ENCODE peak calls at places on chromosomes 1 and 21, in four cellular contexts. One of them, this sample, is unnamed.

GRCh38 chr1:235919797-235920475 is 53.2 kb upstream of the LYST start:
- DNase-seq in GM12878: no peak
- DNase-seq in A549: no peak
- DNase-seq in K562: no peak
- DNase-seq in this sample: peak

GRCh38 chr1:83064589-83065242 is 934.2 kb downstream of the TTLL7 start:
- DNase-seq in K562: no peak
- DNase-seq in A549: no peak
- DNase-seq in GM12878: no peak
- DNase-seq in this sample: no peak

GRCh38 chr1:2210786-2211185 is 16.2 kb upstream of the FAAP20 start:
- DNase-seq in GM12878: no peak
- DNase-seq in K562: no peak
- DNase-seq in A549: no peak
- DNase-seq in this sample: no peak

GRCh38 chr1:36157973-36158826 is 2.2 kb downstream of the MAP7D1 start:
- DNase-seq in GM12878: no peak
- DNase-seq in A549: no peak
- DNase-seq in K562: no peak
- DNase-seq in this sample: no peak

GRCh38 chr1:88221396-88221795 is 462.7 kb upstream of the PKN2 start:
- DNase-seq in GM12878: no peak
- DNase-seq in K562: no peak
- DNase-seq in A549: no peak
- DNase-seq in this sample: peak

GRCh38 chr1:154478639-154479038 is 23.4 kb upstream of the TDRD10 start:
- DNase-seq in GM12878: no peak
- DNase-seq in K562: peak
- DNase-seq in A549: no peak
- DNase-seq in this sample: peak

GRCh38 chr1:4655674-4656532 is 1.5 kb downstream of the AJAP1 start:
- DNase-seq in K562: peak
- DNase-seq in A549: peak
- DNase-seq in GM12878: no peak
- DNase-seq in this sample: no peak

GRCh38 chr1:184954232-184954995 is 19.9 kb downstream of the NIBAN1 start:
- DNase-seq in A549: no peak
- DNase-seq in K562: no peak
- DNase-seq in GM12878: no peak
- DNase-seq in this sample: no peak

GRCh38 chr1:88276158-88276557 is 407.9 kb upstream of the PKN2 start:
- DNase-seq in A549: peak
- DNase-seq in GM12878: no peak
- DNase-seq in K562: no peak
- DNase-seq in this sample: peak

GRCh38 chr1:98919211-98919610 is 85.5 kb downstream of the PLPPR5 start:
- DNase-seq in K562: no peak
- DNase-seq in A549: no peak
- DNase-seq in GM12878: no peak
- DNase-seq in this sample: no peak

GRCh38 chr1:212557739-212558664 is 50.6 kb upstream of the ATF3 start:
- DNase-seq in GM12878: no peak
- DNase-seq in A549: no peak
- DNase-seq in K562: peak
- DNase-seq in this sample: peak

GRCh38 chr1:55213885-55214213 is 1.3 kb downstream of the USP24 start:
- DNase-seq in K562: no peak
- DNase-seq in GM12878: no peak
- DNase-seq in A549: no peak
- DNase-seq in this sample: no peak

GRCh38 chr1:200889571-200889970 is 5.1 kb upstream of the INAVA start:
- DNase-seq in GM12878: no peak
- DNase-seq in K562: no peak
- DNase-seq in A549: no peak
- DNase-seq in this sample: no peak

GRCh38 chr1:85654066-85654782 is 54.0 kb downstream of the ZNHIT6 start:
- DNase-seq in K562: no peak
- DNase-seq in A549: no peak
- DNase-seq in GM12878: no peak
- DNase-seq in this sample: peak

GRCh38 chr1:50969611-50970507 is at the start of gene CDKN2C:
- DNase-seq in GM12878: no peak
- DNase-seq in A549: no peak
- DNase-seq in K562: peak
- DNase-seq in this sample: peak

GRCh38 chr1:42945171-42945570 is 13.5 kb downstream of the SLC2A1 start:
- DNase-seq in K562: no peak
- DNase-seq in A549: no peak
- DNase-seq in GM12878: no peak
- DNase-seq in this sample: no peak

GRCh38 chr1:42944207-42944928 is 14.3 kb downstream of the SLC2A1 start:
- DNase-seq in GM12878: no peak
- DNase-seq in A549: no peak
- DNase-seq in K562: no peak
- DNase-seq in this sample: no peak

GRCh38 chr1:42943166-42943565 is 15.5 kb downstream of the SLC2A1 start:
- DNase-seq in A549: no peak
- DNase-seq in GM12878: no peak
- DNase-seq in K562: no peak
- DNase-seq in this sample: no peak

GRCh38 chr1:42942444-42942843 is 16.2 kb downstream of the SLC2A1 start:
- DNase-seq in A549: no peak
- DNase-seq in GM12878: no peak
- DNase-seq in K562: no peak
- DNase-seq in this sample: no peak

DNA sequence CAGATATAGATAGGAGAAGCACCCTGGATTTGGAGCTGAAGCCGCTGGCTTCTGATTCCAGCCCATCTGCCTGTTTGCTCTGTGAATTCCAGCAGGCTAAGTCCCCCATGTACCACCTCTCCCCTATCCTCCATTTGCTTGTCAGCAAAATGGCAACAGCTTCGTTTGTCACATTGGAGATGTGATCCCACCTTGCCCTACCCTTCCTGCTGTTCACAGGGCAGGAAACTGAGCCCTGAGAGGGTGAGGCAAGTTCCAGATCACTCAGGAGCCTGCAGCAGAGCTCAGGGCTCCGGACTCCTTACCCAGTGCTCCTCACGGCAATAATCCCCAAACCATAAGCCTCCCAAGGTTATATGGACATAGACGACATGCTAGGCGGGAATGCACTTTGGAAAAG is 14.9 kb downstream of the SLC2A1 start:
- DNase-seq in K562: no peak
- DNase-seq in GM12878: no peak
- DNase-seq in A549: no peak
- DNase-seq in this sample: no peak
- TF ChIP-seq ELK1 in K562: no peak
- TF ChIP-seq ELK1 in GM12878: no peak
- TF ChIP-seq ELK1 in A549: no peak
- TF ChIP-seq ELK1 in this sample: no peak

GRCh38 chr21:41432567-41433460 is 6.8 kb downstream of the MX1 start:
- DNase-seq in A549: no peak
- DNase-seq in GM12878: no peak
- DNase-seq in K562: no peak
- DNase-seq in this sample: no peak
- TF ChIP-seq ELK1 in A549: no peak
- TF ChIP-seq ELK1 in GM12878: no peak
- TF ChIP-seq ELK1 in K562: no peak
- TF ChIP-seq ELK1 in this sample: no peak

GRCh38 chr1:174230399-174230798 is 71.1 kb downstream of the RABGAP1L start:
- DNase-seq in GM12878: no peak
- DNase-seq in A549: no peak
- DNase-seq in K562: no peak
- DNase-seq in this sample: peak

GRCh38 chr1:174232761-174233160 is 73.4 kb downstream of the RABGAP1L start:
- DNase-seq in K562: no peak
- DNase-seq in GM12878: no peak
- DNase-seq in A549: no peak
- DNase-seq in this sample: no peak
- TF ChIP-seq ELK1 in K562: no peak
- TF ChIP-seq ELK1 in GM12878: no peak
- TF ChIP-seq ELK1 in A549: no peak
- TF ChIP-seq ELK1 in this sample: no peak

GRCh38 chr1:114111731-114112661 is 41.7 kb downstream of the SYT6 start:
- DNase-seq in A549: peak
- DNase-seq in GM12878: no peak
- DNase-seq in K562: no peak
- DNase-seq in this sample: no peak
- TF ChIP-seq ELK1 in A549: no peak
- TF ChIP-seq ELK1 in GM12878: no peak
- TF ChIP-seq ELK1 in K562: no peak
- TF ChIP-seq ELK1 in this sample: no peak

DNA sequence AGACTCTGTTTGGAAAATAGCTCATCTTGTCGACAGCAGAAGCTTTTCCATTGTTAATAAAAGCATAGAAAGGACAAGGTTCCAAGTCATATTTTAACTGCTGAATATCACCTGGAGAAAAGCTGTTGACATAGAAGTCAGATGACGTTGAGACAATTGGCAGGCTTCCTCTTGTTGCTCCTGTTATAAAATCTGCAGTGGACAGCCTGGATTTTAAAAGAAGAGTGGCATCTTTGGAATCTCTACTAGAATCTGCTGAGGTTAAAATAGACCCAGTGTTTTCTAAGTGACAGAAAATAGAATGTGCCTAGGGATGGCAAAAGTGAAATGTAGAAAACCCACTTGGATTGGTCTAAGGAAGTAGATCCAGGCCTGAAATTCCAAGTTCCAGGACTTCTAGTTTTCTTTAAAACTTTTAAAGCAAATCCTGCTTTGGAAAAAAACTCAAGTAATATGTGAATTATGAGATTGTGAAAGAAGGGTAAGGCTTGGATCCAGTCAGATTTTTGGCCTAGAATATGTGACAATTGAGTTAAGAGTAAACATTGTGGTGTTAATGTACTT is 53.6 kb upstream of the NEXN start:
- DNase-seq in GM12878: no peak
- DNase-seq in A549: no peak
- DNase-seq in K562: no peak
- DNase-seq in this sample: peak
- TF ChIP-seq ELK1 in GM12878: no peak
- TF ChIP-seq ELK1 in A549: no peak
- TF ChIP-seq ELK1 in K562: no peak
- TF ChIP-seq ELK1 in this sample: no peak

GRCh38 chr1:41349361-41350054 is 11.7 kb upstream of the FOXO6 start:
- DNase-seq in GM12878: no peak
- DNase-seq in A549: no peak
- DNase-seq in K562: no peak
- DNase-seq in this sample: no peak

GRCh38 chr1:41348394-41348793 is 12.8 kb upstream of the FOXO6 start:
- DNase-seq in K562: no peak
- DNase-seq in GM12878: no peak
- DNase-seq in A549: no peak
- DNase-seq in this sample: no peak

GRCh38 chr1:41345434-41346075 is 15.7 kb upstream of the FOXO6 start:
- DNase-seq in GM12878: no peak
- DNase-seq in K562: no peak
- DNase-seq in A549: no peak
- DNase-seq in this sample: no peak

GRCh38 chr1:41350055-41350378 is 11.2 kb upstream of the FOXO6 start:
- DNase-seq in K562: no peak
- DNase-seq in GM12878: no peak
- DNase-seq in A549: no peak
- DNase-seq in this sample: no peak

DNA sequence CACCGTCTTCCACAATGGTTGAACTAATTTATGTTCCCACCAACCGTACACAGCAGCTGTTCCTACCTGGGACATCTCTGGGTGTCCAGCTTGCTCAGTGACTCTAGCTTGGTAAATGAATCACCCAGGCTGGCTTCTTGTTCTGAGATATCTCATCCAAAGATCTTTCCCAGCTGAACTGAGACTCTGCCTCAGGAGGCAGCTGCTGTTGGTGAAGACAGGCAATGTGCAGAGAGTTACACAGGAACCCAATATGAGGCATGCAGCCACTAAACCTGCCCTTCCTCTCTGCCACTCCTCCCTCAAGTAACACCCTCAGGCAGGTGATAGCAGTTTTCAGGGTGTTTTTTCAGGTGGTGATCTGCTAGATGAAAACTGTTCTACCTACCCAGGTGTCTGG is 14.0 kb upstream of the FOXO6 start:
- DNase-seq in K562: no peak
- DNase-seq in A549: no peak
- DNase-seq in GM12878: no peak
- DNase-seq in this sample: no peak
- TF ChIP-seq ELK1 in K562: no peak
- TF ChIP-seq ELK1 in A549: no peak
- TF ChIP-seq ELK1 in GM12878: no peak
- TF ChIP-seq ELK1 in this sample: no peak

GRCh38 chr1:162145966-162146696 is 76.6 kb downstream of the NOS1AP start:
- DNase-seq in GM12878: no peak
- DNase-seq in A549: no peak
- DNase-seq in K562: no peak
- DNase-seq in this sample: no peak
- TF ChIP-seq ELK1 in GM12878: no peak
- TF ChIP-seq ELK1 in A549: no peak
- TF ChIP-seq ELK1 in K562: no peak
- TF ChIP-seq ELK1 in this sample: no peak